ENCODE peak calls at places on chromosomes 11 and 22, in eight cellular contexts. G, Q, Z, E, S, H, N and B are unnamed samples.

GRCh38 chr11:44950625-44951472 is at the start of gene TP53I11:
- DNase-seq in Z (peak), G (peak), Q (peak), N (peak), S (peak), E (peak), H (peak), B (peak)

GRCh38 chr11:9028591-9028990 is 24.8 kb upstream of the NRIP3 start:
- DNase-seq in H (no peak), G (no peak), E (no peak), Q (no peak), N (no peak), S (no peak), Z (no peak), B (no peak)

GRCh38 chr11:64267207-64267945 is 16.0 kb downstream of the PLCB3 start:
- DNase-seq in N (no peak), Z (no peak), H (no peak), S (no peak), Q (no peak), G (no peak), E (no peak), B (peak)

GRCh38 chr22:38901111-38901641 is 29.2 kb upstream of the CBX6 start:
- DNase-seq in Q (no peak), N (no peak), E (no peak), Z (no peak), G (no peak), H (no peak), S (no peak), B (no peak)

GRCh38 chr11:100866453-100866852 is 179.4 kb downstream of the ARHGAP42 start:
- DNase-seq in N (no peak), Z (no peak), Q (no peak), H (no peak), E (no peak), S (no peak), G (no peak), B (no peak)

GRCh38 chr11:77517226-77517625 is 43.3 kb upstream of the PAK1 start:
- DNase-seq in G (no peak), Q (no peak), Z (peak), E (no peak), S (no peak), H (no peak), N (no peak), B (no peak)

GRCh38 chr22:42696331-42696967 is 24.2 kb downstream of the A4GALT start:
- DNase-seq in N (no peak), Q (no peak), S (no peak), E (no peak), Z (no peak), G (no peak), H (no peak), B (no peak)

GRCh38 chr11:86793307-86793706 is 7.0 kb upstream of the PRSS23 start:
- DNase-seq in Q (no peak), S (no peak), Z (no peak), N (no peak), G (no peak), E (no peak), H (no peak), B (no peak)

GRCh38 chr22:22926359-22927195 is 39.0 kb downstream of the IGLL5 start:
- DNase-seq in S (no peak), G (no peak), Q (no peak), Z (no peak), E (no peak), H (no peak), N (no peak), B (no peak)

GRCh38 chr11:66353762-66354161 is 6.3 kb upstream of the B4GAT1 start:
- DNase-seq in Z (no peak), H (no peak), G (no peak), N (no peak), Q (no peak), E (no peak), S (no peak), B (no peak)

GRCh38 chr11:62553839-62554361 is 7.3 kb upstream of the AHNAK start:
- DNase-seq in Z (peak), H (no peak), G (no peak), N (no peak), S (no peak), Q (no peak), E (no peak), B (no peak)

GRCh38 chr11:60208951-60209350 is 26.1 kb upstream of the MS4A6A start:
- DNase-seq in N (no peak), H (no peak), G (no peak), E (no peak), Z (no peak), S (no peak), Q (no peak), B (no peak)

GRCh38 chr11:33690290-33691050 is 10.2 kb downstream of the C11orf91 start:
- DNase-seq in Q (peak), N (no peak), E (no peak), H (peak), Z (peak), S (no peak), G (no peak), B (no peak)

GRCh38 chr11:17924713-17925112 is 88.1 kb downstream of the SERGEF start:
- DNase-seq in H (no peak), E (no peak), N (no peak), Q (no peak), S (no peak), Z (no peak), G (no peak), B (no peak)

GRCh38 chr11:83671295-83671694 is 385.1 kb upstream of the CCDC90B start:
- DNase-seq in H (no peak), S (no peak), Z (no peak), N (no peak), E (no peak), G (no peak), Q (no peak), B (no peak)

GRCh38 chr11:69471329-69472052 is 10.0 kb upstream of the LINC01488 start:
- DNase-seq in S (no peak), H (no peak), Z (no peak), E (no peak), Q (no peak), G (no peak), N (no peak), B (no peak)

GRCh38 chr22:21641417-21641794 is 696 bp upstream of the SDF2L1 start:
- DNase-seq in E (no peak), G (peak), S (no peak), Q (no peak), N (no peak), H (peak), Z (peak), B (peak)

GRCh38 chr22:46068908-46069481 is 81.3 kb upstream of the PPARA start:
- DNase-seq in H (no peak), N (no peak), Q (no peak), S (no peak), Z (peak), E (peak), G (no peak), B (peak)

GRCh38 chr11:121482231-121483129 is 29.7 kb upstream of the SORL1-AS1 start:
- DNase-seq in N (no peak), Q (no peak), G (peak), H (peak), Z (no peak), E (peak), S (no peak), B (no peak)

GRCh38 chr22:47608421-47608820 is 846.0 kb downstream of the TBC1D22A start:
- DNase-seq in S (no peak), E (no peak), N (no peak), Q (no peak), Z (no peak), H (no peak), G (no peak), B (peak)